ENCODE peak calls at places on chromosomes 7 and 10, in ten cellular contexts. S is activated CD8-positive, alpha-beta memory T cell treated with anti-CD3 and anti-CD28 coated beads for 24 hours; O is dermis microvascular lymphatic vessel endothelial cell; W is RWPE1; Q is stimulated activated naive CD8-positive, alpha-beta T cell treated with anti-CD3 and anti-CD28 coated beads, Interleukin-15, amount 100 ng/mL, for 72 hours; I is NCI-H146; K is ELF-1; E is activated naive CD4-positive, alpha-beta T cell; M is stromal cell of bone marrow; H is 8988T. U is an unnamed sample.
A peak's percentile ranks its signal among the peaks of the same experiment; 100 is the strongest.

GRCh38 chr7:130683026-130683425 is 3.3 kb downstream of the TSGA13 start:
- DNase-seq in E (no peak), W (no peak), M (no peak), O (no peak), I (no peak), Q (no peak), K (no peak), S (no peak), H (no peak), U (no peak)

GRCh38 chr10:98577578-98577977 is 130.8 kb upstream of the HPS1 start:
- DNase-seq in H (no peak), M (no peak), K (no peak), Q (no peak), O (peak; percentile 10), S (no peak), I (no peak), E (no peak), W (no peak), U (no peak)

GRCh38 chr7:70812511-70812910 is 319.4 kb upstream of the GALNT17 start:
- DNase-seq in I (no peak), E (no peak), H (no peak), M (no peak), K (no peak), W (no peak), S (no peak), O (no peak), Q (no peak), U (peak; percentile 26)

GRCh38 chr7:145431834-145432233 is 596.0 kb upstream of the TPK1 start:
- DNase-seq in M (no peak), W (no peak), Q (no peak), H (no peak), I (no peak), K (no peak), O (no peak), E (no peak), S (no peak), U (no peak)

GRCh38 chr7:104096683-104097082 is 107.2 kb upstream of the RELN start:
- DNase-seq in M (peak; percentile 6), E (no peak), Q (no peak), K (peak; percentile 6), H (no peak), I (no peak), S (no peak), W (no peak), O (peak; percentile 46), U (peak; percentile 12)

GRCh38 chr7:16753102-16753931 is at the start of gene TSPAN13:
- DNase-seq in E (no peak), I (peak; percentile 97), H (peak; percentile 38), S (peak; percentile 76), M (no peak), O (peak; percentile 85), K (peak; percentile 96), Q (peak; percentile 56), W (peak; percentile 95), U (peak; percentile 99)

GRCh38 chr7:108088729-108089128 is 41.4 kb downstream of the LAMB4 start:
- DNase-seq in W (no peak), K (no peak), I (no peak), Q (no peak), O (no peak), S (no peak), H (no peak), M (no peak), E (no peak), U (no peak)

GRCh38 chr7:80729586-80730320 is 91.3 kb downstream of the CD36 start:
- DNase-seq in S (no peak), Q (no peak), E (no peak), O (no peak), M (peak; percentile 51), K (no peak), I (no peak), H (no peak), W (no peak), U (peak; percentile 60)

GRCh38 chr7:86653919-86654659 is 10.4 kb downstream of the GRM3 start:
- DNase-seq in K (peak; percentile 20), O (no peak), Q (no peak), I (no peak), E (no peak), M (no peak), S (no peak), H (no peak), W (no peak), U (no peak)

GRCh38 chr7:155744931-155745683 is 67.2 kb downstream of the SHH start:
- DNase-seq in H (no peak), M (no peak), W (no peak), E (no peak), I (no peak), O (no peak), S (no peak), K (no peak), Q (no peak), U (no peak)

GRCh38 chr7:142436601-142437000 is 178.7 kb upstream of the PRSS58 start:
- DNase-seq in O (peak; percentile 37), W (no peak), E (no peak), I (no peak), K (no peak), M (no peak), S (no peak), H (no peak), Q (no peak), U (no peak)

GRCh38 chr7:132783824-132784223 is 207.6 kb upstream of the PLXNA4 start:
- DNase-seq in H (peak; percentile 23), M (peak; percentile 47), W (peak; percentile 79), O (peak; percentile 34), S (no peak), K (no peak), I (no peak), E (no peak), Q (no peak), U (no peak)

GRCh38 chr7:8668627-8669500 is 235.5 kb downstream of the NXPH1 start:
- DNase-seq in M (no peak), W (no peak), S (no peak), Q (no peak), E (no peak), H (no peak), I (no peak), O (no peak), K (no peak), U (no peak)

GRCh38 chr10:44628921-44629320 is 244.0 kb upstream of the CXCL12 start:
- DNase-seq in W (peak; percentile 2), O (no peak), S (no peak), E (no peak), Q (no peak), H (no peak), M (peak; percentile 94), I (no peak), K (no peak), U (no peak)

GRCh38 chr10:97459111-97459510 is 13.1 kb downstream of the ZDHHC16 start:
- DNase-seq in K (no peak), O (no peak), M (no peak), I (no peak), H (no peak), S (no peak), W (no peak), Q (no peak), E (no peak), U (no peak)

GRCh38 chr7:20223356-20223755 is 6.2 kb upstream of the MACC1 start:
- DNase-seq in W (no peak), H (no peak), S (no peak), Q (no peak), I (no peak), M (peak; percentile 69), E (no peak), O (no peak), K (no peak), U (no peak)

GRCh38 chr10:58424176-58424575 is 39.0 kb downstream of the TFAM start:
- DNase-seq in K (no peak), Q (no peak), E (no peak), O (no peak), H (no peak), W (no peak), M (no peak), S (no peak), I (no peak), U (no peak)

GRCh38 chr7:149141893-149142292 is 5.4 kb upstream of the ZNF398 start:
- DNase-seq in Q (no peak), K (no peak), H (no peak), W (no peak), S (no peak), O (no peak), M (no peak), I (no peak), E (no peak), U (no peak)

GRCh38 chr10:130858626-130859025 is 452.9 kb downstream of the TCERG1L start:
- DNase-seq in I (no peak), W (no peak), Q (no peak), O (no peak), S (no peak), E (no peak), H (no peak), K (no peak), M (no peak), U (no peak)

GRCh38 chr10:111344804-111345203 is 268.0 kb downstream of the ADRA2A start:
- DNase-seq in Q (no peak), K (no peak), E (no peak), I (no peak), O (no peak), H (no peak), M (no peak), S (no peak), W (no peak), U (no peak)

GRCh38 chr10:77692782-77693181 is 55.2 kb upstream of the KCNMA1 start:
- DNase-seq in K (no peak), W (peak; percentile 57), O (no peak), Q (no peak), S (no peak), I (no peak), M (no peak), E (no peak), H (no peak), U (no peak)

GRCh38 chr10:34104829-34105572 is 710.1 kb downstream of the PARD3 start:
- DNase-seq in W (no peak), Q (no peak), E (no peak), H (no peak), K (peak; percentile 13), O (peak; percentile 21), M (no peak), I (no peak), S (no peak), U (no peak)

GRCh38 chr10:80530251-80530650 is 7.5 kb upstream of the SH2D4B start:
- DNase-seq in M (no peak), S (peak; percentile 73), H (peak; percentile 89), K (no peak), I (no peak), O (peak; percentile 39), E (peak; percentile 33), W (peak; percentile 62), Q (peak; percentile 63), U (peak; percentile 40)

GRCh38 chr10:46267132-46267985 is 19.4 kb upstream of the ANTXRL start:
- DNase-seq in K (no peak), E (no peak), W (no peak), M (no peak), H (no peak), S (peak; percentile 56), I (no peak), O (no peak), Q (no peak), U (no peak)

GRCh38 chr10:102404361-102405107 is 9.0 kb downstream of the NFKB2 start:
- DNase-seq in M (no peak), E (no peak), W (no peak), H (no peak), I (no peak), O (no peak), Q (peak; percentile 34), K (no peak), S (peak; percentile 60), U (no peak)

GRCh38 chr7:50393547-50394252 is 56.5 kb downstream of the FIGNL1 start:
- DNase-seq in Q (peak; percentile 68), W (no peak), H (no peak), S (peak; percentile 71), O (no peak), K (no peak), E (peak; percentile 17), I (no peak), M (no peak), U (no peak)

GRCh38 chr10:71648595-71649320 is 70.8 kb downstream of the C10orf105 start:
- DNase-seq in K (peak; percentile 57), I (no peak), Q (no peak), E (no peak), W (no peak), O (no peak), S (no peak), H (no peak), M (no peak), U (peak; percentile 49)

GRCh38 chr7:6640246-6640721 is 3.2 kb downstream of the ZNF316 start:
- DNase-seq in M (peak; percentile 26), O (peak; percentile 58), K (peak; percentile 97), S (peak; percentile 65), H (no peak), E (no peak), I (no peak), Q (no peak), W (no peak), U (no peak)

U was measured in NCI-H69.